ENCODE peak calls at places on chromosomes 3 and 15, in four cellular contexts. Q is cardiac muscle cell, H is AG09309, N is pancreas. F is an unnamed sample.

GRCh38 chr3:182067423-182067822 is 355.7 kb downstream of the SOX2 start:
- DNase-seq in Q (no peak), N (no peak), H (no peak), F (no peak)

GRCh38 chr3:98453827-98454226 is 9.2 kb upstream of the OR5K1 start:
- DNase-seq in H (no peak), Q (no peak), N (no peak), F (no peak)

GRCh38 chr15:37773111-37773860 is 161.2 kb upstream of the TMCO5A start:
- DNase-seq in H (peak), N (no peak), Q (no peak), F (no peak)

GRCh38 chr3:109944836-109945235 is 607.5 kb upstream of the DPPA4 start:
- DNase-seq in Q (no peak), H (no peak), N (no peak), F (no peak)

GRCh38 chr3:40800343-40800742 is 275.6 kb downstream of the ZNF621 start:
- DNase-seq in N (no peak), Q (no peak), H (peak), F (no peak)

GRCh38 chr15:87736401-87736800 is 520.1 kb downstream of the NTRK3 start:
- DNase-seq in Q (no peak), N (no peak), H (no peak), F (no peak)

GRCh38 chr15:31070867-31071266 is 30.7 kb downstream of the TRPM1 start:
- DNase-seq in N (peak), Q (no peak), H (no peak), F (no peak)

GRCh38 chr15:100842756-100843730 is 36.6 kb upstream of the ALDH1A3 start:
- DNase-seq in H (peak), Q (no peak), N (no peak), F (no peak)

GRCh38 chr3:69865920-69866679 is 126.8 kb downstream of the MITF start:
- DNase-seq in N (peak), Q (peak), H (no peak), F (no peak)

GRCh38 chr3:48301814-48302194 is 31.7 kb downstream of the SPINK8 start:
- DNase-seq in Q (no peak), H (no peak), N (no peak), F (no peak)

GRCh38 chr15:68704496-68705021 is 116.1 kb downstream of the ANP32A start:
- DNase-seq in H (no peak), Q (peak), N (no peak), F (no peak)

GRCh38 chr15:25504307-25504706 is 65.5 kb upstream of the UBE3A start:
- DNase-seq in Q (no peak), N (no peak), H (peak), F (no peak)

GRCh38 chr3:18369561-18370185 is 55.5 kb downstream of the SATB1 start:
- DNase-seq in N (peak), Q (no peak), H (no peak), F (no peak)

GRCh38 chr3:28328188-28329151 is 20.1 kb upstream of the ZCWPW2 start:
- DNase-seq in Q (peak), N (no peak), H (no peak), F (peak)

GRCh38 chr3:14864131-14864530 is 45.4 kb downstream of the FGD5 start:
- DNase-seq in Q (no peak), H (no peak), N (no peak), F (no peak)

GRCh38 chr3:150461399-150461798 is 53.3 kb downstream of the TSC22D2 start:
- DNase-seq in Q (no peak), N (no peak), H (no peak), F (no peak)

GRCh38 chr3:62238431-62238830 is 134.9 kb downstream of the FEZF2 start:
- DNase-seq in Q (peak), H (no peak), N (no peak), F (peak)

GRCh38 chr3:174002543-174002942 is 605.0 kb downstream of the NLGN1 start:
- DNase-seq in H (no peak), Q (no peak), N (no peak), F (no peak)

GRCh38 chr3:153749070-153749610 is 372.1 kb upstream of the ARHGEF26 start:
- DNase-seq in H (no peak), N (no peak), Q (peak), F (no peak)

GRCh38 chr15:101651753-101652097 is 456 bp downstream of the TM2D3 start:
- DNase-seq in H (no peak), Q (no peak), N (no peak), F (no peak)

GRCh38 chr3:89419647-89420141 is 312.3 kb downstream of the EPHA3 start:
- DNase-seq in N (no peak), Q (no peak), H (no peak), F (no peak)

GRCh38 chr3:115648559-115648958 is 25.2 kb downstream of the GAP43 start:
- DNase-seq in H (no peak), N (no peak), Q (no peak), F (no peak)

GRCh38 chr3:153835540-153835939 is 285.6 kb upstream of the ARHGEF26 start:
- DNase-seq in Q (no peak), H (no peak), N (no peak), F (no peak)

GRCh38 chr15:74175271-74176191 is 2.0 kb downstream of the ISLR start:
- DNase-seq in Q (no peak), N (peak), H (no peak), F (no peak)

GRCh38 chr15:58387130-58387529 is 44.7 kb upstream of the LIPC start:
- DNase-seq in Q (no peak), H (peak), N (no peak), F (no peak)

GRCh38 chr3:195550723-195551122 is 7.6 kb upstream of the PPP1R2 start:
- DNase-seq in N (no peak), H (no peak), Q (no peak), F (no peak)

GRCh38 chr15:63595066-63595465 is 2.1 kb upstream of the FBXL22 start:
- DNase-seq in N (no peak), H (no peak), Q (no peak), F (no peak)

GRCh38 chr3:125186261-125186770 is 26.2 kb downstream of the SLC12A8 start:
- DNase-seq in N (no peak), Q (peak), H (no peak), F (no peak)

GRCh38 chr15:32909431-32909830 is 191.6 kb downstream of the GREM1 start:
- DNase-seq in H (no peak), N (no peak), Q (no peak), F (peak)

GRCh38 chr3:65093641-65094040 is 405.8 kb upstream of the ADAMTS9 start:
- DNase-seq in H (no peak), Q (no peak), N (no peak), F (no peak)
- H3K4me3 ChIP-seq in H (no peak), Q (no peak), N (no peak), F (no peak)

GRCh38 chr15:99504823-99505551 is 60.8 kb upstream of the MEF2A start:
- DNase-seq in N (no peak), H (no peak), Q (no peak), F (no peak)
- H3K4me3 ChIP-seq in N (no peak), H (no peak), Q (no peak), F (no peak)

DNA sequence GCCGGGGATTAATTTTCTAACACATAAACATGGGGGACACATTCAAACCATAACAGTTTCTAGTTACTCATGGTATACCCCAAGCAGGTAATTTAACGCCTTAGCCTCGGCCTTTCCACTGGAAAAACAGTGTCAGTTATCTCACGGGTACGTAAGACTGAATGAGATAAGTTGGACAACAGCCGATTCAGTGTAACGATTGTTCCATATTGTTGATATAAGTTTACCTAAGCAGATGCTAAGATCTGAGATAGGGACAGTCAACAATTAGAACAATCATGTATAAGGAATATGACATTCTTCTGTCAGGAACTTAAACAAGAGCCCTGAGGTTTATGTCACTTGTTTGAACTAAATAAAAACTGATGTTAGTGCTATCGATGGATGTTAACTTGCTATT is 130.8 kb downstream of the GHSR start:
- DNase-seq in H (no peak), N (no peak), Q (no peak), F (no peak)
- H3K4me3 ChIP-seq in H (no peak), N (no peak), Q (no peak), F (no peak)

DNA sequence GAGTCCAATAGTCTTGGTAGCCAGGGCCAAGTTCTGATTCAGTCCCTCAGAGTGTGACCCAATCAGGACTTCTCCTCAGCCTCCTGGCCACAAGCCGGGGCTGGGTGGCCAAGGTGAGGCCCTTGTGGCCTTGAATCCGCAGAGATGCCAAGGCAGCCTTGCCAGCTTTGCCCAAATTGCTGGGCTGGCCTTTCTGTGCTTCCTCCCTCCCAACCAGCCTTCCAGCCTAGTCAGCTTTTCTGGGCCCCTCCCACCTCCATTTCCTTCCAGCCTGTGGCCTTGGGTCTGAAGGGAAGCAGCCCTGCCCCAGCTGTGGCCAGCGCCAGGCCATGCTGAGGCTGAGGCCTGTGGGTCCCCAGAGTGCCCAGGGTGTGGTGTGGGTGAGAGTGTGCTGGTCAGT is 34.3 kb upstream of the ANKDD1A start:
- DNase-seq in H (no peak), N (peak), Q (no peak), F (no peak)
- H3K4me3 ChIP-seq in H (no peak), N (no peak), Q (no peak), F (no peak)

GRCh38 chr3:32842987-32843386 is 25.2 kb downstream of the TRIM71 start:
- DNase-seq in Q (no peak), H (no peak), N (no peak), F (no peak)
- H3K4me3 ChIP-seq in Q (no peak), H (no peak), N (no peak), F (no peak)

GRCh38 chr3:52792413-52792812 is 2.2 kb upstream of the ITIH3 start:
- DNase-seq in Q (peak), N (peak), H (no peak), F (no peak)

GRCh38 chr3:52795298-52795900 is 803 bp downstream of the ITIH3 start:
- DNase-seq in N (no peak), Q (no peak), H (no peak), F (no peak)

GRCh38 chr3:52794612-52795099 is at the start of gene ITIH3:
- DNase-seq in H (no peak), N (peak), Q (peak), F (no peak)

GRCh38 chr3:52792961-52793695 is 1.5 kb upstream of the ITIH3 start:
- DNase-seq in N (peak), H (peak), Q (no peak), F (no peak)

DNA sequence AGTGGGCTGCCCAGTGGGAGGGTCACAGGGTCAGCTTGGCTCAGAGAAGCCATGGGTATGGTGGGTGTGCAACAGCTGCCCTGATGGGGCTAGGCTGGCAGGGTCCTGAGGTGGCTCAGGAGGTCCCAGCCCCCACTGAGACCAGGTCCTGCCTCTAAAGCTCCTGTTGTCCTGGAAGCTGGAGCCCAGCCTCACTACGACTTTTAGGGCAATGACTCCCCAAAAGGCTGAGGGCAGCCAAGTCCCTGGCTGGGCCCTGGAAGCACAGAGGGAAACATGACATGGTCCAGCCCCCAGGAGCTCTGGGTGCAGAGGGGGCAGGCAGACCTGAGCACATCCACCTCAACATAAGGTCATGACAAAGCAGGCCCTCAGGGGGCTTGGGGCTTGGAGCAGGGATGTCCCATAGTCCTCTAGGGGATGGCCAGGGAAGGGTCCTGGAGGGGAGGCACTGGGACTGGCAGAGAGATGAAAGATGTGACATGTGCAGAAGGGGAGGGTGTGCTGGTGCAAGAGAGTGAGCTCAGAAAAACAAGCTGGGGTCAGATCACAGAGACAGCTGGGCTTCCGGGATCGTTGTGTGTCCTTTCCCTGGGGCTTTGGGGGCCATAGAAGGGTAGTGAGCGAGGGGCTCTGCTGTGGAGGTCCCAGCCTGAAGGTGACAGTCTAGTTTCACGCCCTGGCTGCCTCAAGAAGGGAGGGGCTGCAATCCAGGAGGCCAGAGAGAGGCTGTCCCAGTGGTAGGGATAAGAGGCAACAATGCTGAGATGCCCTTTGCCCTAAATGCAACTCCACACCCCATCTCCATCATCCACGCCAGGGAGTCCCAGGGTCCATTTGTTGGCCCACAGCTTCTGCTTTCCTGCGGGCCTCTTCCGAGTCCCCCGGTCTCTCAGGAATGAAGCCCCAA is 639 bp upstream of the ITIH3 start:
- DNase-seq in N (peak), Q (no peak), H (no peak), F (no peak)
- H3K4me3 ChIP-seq in N (no peak), Q (no peak), H (no peak), F (no peak)

GRCh38 chr3:32850226-32850625 is 32.4 kb downstream of the TRIM71 start:
- DNase-seq in N (no peak), H (no peak), Q (no peak), F (no peak)

GRCh38 chr3:32847520-32847919 is 29.7 kb downstream of the TRIM71 start:
- DNase-seq in N (no peak), H (no peak), Q (peak), F (no peak)

GRCh38 chr3:32844914-32845313 is 27.1 kb downstream of the TRIM71 start:
- DNase-seq in H (no peak), Q (no peak), N (no peak), F (no peak)

GRCh38 chr3:32850636-32851035 is 32.8 kb downstream of the TRIM71 start:
- DNase-seq in Q (no peak), N (no peak), H (no peak), F (no peak)

DNA sequence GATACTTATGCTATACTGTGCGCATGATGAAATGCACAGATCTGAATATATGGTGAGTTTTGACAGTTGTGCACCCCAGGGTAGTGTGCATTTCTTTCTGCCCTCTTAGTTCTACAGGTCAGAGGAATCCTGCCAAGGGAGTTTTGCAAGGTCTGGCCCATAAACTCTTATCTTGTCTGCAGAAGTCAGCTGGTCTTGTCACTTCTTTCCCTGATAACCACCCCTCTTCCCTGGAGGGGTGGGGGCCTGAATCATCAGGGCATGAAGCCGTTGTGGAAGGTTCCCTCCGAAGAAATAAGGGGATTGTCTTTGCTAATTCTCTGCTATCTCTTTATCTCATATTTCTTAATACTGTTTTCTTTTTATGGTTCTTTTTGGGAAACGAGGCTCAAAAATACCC is 30.4 kb downstream of the TRIM71 start:
- DNase-seq in Q (no peak), N (no peak), H (no peak), F (no peak)
- H3K4me3 ChIP-seq in Q (no peak), N (no peak), H (no peak), F (no peak)

GRCh38 chr3:24523988-24524727 is 29.5 kb upstream of the THRB start:
- DNase-seq in H (no peak), N (no peak), Q (no peak), F (no peak)

GRCh38 chr3:24521306-24522154 is 26.9 kb upstream of the THRB start:
- DNase-seq in Q (peak), N (peak), H (no peak), F (no peak)

GRCh38 chr3:24520941-24521305 is 26.3 kb upstream of the THRB start:
- DNase-seq in H (no peak), N (no peak), Q (no peak), F (no peak)

GRCh38 chr3:24523195-24523594 is 28.5 kb upstream of the THRB start:
- DNase-seq in N (no peak), Q (no peak), H (no peak), F (no peak)

DNA sequence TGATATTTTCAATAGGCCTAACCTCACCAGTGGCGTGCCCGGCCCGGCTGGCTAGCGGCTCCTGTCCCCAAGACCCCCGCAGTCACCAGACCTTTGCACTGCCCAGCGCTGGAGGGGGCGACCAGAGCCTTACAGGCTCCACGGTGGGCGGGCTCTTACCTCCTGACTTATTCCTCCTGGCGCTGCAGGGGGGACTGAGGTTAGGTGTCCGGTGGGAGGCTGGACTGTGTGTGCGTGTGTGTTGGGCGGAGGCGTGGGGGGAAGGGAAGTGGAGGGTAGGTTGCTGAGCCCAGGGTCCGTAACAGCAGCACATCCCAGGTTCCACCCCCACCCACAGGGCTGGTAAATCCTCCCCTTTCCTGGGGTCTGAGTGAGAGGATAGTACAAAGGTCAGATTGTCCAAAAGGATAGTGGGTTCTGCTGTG is 27.5 kb upstream of the THRB start:
- DNase-seq in Q (peak), N (no peak), H (no peak), F (no peak)
- H3K4me3 ChIP-seq in Q (peak), N (peak), H (peak), F (no peak)

GRCh38 chr3:50570508-50571279 is 1.4 kb downstream of the HEMK1 start:
- DNase-seq in H (no peak), N (no peak), Q (no peak), F (no peak)
- H3K4me3 ChIP-seq in H (peak), N (peak), Q (peak), F (no peak)

F was measured in GM06990.